ENCODE peak calls at places on chromosome 10, in seven cellular contexts. N is AG10803, W is uterus, L is breast epithelium, G is heart left ventricle, M is cardiac fibroblast, Z is BJ. Q is an unnamed sample.

GRCh38 chr10:22805304-22805703 is 90.9 kb upstream of the PIP4K2A start:
- DNase-seq in N (peak; percentile 79), W (no peak), L (no peak), G (no peak), M (peak; percentile 39), Z (no peak), Q (no peak)

GRCh38 chr10:34641913-34642558 is 173.1 kb downstream of the PARD3 start:
- DNase-seq in N (no peak), W (no peak), L (no peak), G (no peak), M (no peak), Z (no peak), Q (no peak)

GRCh38 chr10:126576336-126576735 is 94.2 kb downstream of the C10orf90 start:
- DNase-seq in N (no peak), W (no peak), L (no peak), G (no peak), M (no peak), Z (no peak), Q (no peak)

GRCh38 chr10:132674311-132674710 is 111.6 kb downstream of the NKX6-2 start:
- DNase-seq in N (peak; percentile 22), W (no peak), L (peak; percentile 25), G (no peak), M (no peak), Z (no peak), Q (no peak)

GRCh38 chr10:76336213-76336963 is 905.0 kb downstream of the LRMDA start:
- DNase-seq in N (no peak), W (peak; percentile 79), L (no peak), G (peak; percentile 30), M (peak; percentile 31), Z (no peak), Q (no peak)

GRCh38 chr10:28367865-28368541 is 65.1 kb upstream of the MPP7 start:
- DNase-seq in N (no peak), W (no peak), L (no peak), G (peak; percentile 31), M (no peak), Z (no peak), Q (peak; percentile 53)

GRCh38 chr10:18397886-18398285 is 253.5 kb downstream of the NSUN6 start:
- DNase-seq in N (no peak), W (no peak), L (no peak), G (no peak), M (no peak), Z (no peak), Q (no peak)

GRCh38 chr10:130541090-130541489 is 404.9 kb downstream of the GLRX3 start:
- DNase-seq in N (no peak), W (no peak), L (no peak), G (no peak), M (no peak), Z (no peak), Q (no peak)

GRCh38 chr10:8392216-8392615 is 337.7 kb downstream of the GATA3 start:
- DNase-seq in N (peak; percentile 2), W (no peak), L (no peak), G (no peak), M (peak; percentile 32), Z (peak; percentile 65), Q (no peak)

GRCh38 chr10:128018236-128018635 is 108.0 kb downstream of the MKI67 start:
- DNase-seq in N (peak; percentile 8), W (no peak), L (no peak), G (no peak), M (peak; percentile 46), Z (no peak), Q (no peak)

GRCh38 chr10:91856637-91857036 is 52.6 kb downstream of the FGFBP3 start:
- DNase-seq in N (no peak), W (no peak), L (no peak), G (no peak), M (peak; percentile 36), Z (no peak), Q (no peak)
- TF ChIP-seq CTCF in N (peak; percentile 40), W (no peak), L (no peak), G (no peak), M (peak; percentile 34), Z (peak; percentile 34), Q (peak; percentile 19)

GRCh38 chr10:50621981-50622496 is 1.7 kb downstream of the SGMS1 start:
- DNase-seq in N (peak; percentile 96), W (peak; percentile 99), L (peak; percentile 88), G (peak; percentile 98), M (peak; percentile 98), Z (peak; percentile 76), Q (peak; percentile 69)
- TF ChIP-seq CTCF in N (no peak), W (no peak), L (no peak), G (no peak), M (no peak), Z (peak; percentile 19), Q (peak; percentile 25)

DNA sequence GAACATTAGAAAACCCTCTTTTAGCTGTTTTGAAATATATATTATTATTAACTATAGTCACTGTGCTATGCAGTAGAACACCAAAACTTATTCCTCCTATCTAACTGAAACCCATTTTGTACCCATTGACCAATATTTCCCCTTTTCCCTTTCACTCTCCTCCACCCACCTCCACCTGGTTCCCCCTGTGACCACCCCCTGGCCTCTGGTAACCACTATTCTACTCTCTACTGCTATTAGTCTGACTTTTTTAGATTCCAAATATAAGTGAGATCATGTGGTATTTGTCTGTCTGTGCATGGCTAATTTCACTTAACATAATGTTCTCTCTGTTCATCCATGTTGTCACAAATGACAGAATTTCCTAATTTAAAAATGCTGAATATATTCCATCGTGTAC is 18.7 kb downstream of the TBC1D12 start:
- DNase-seq in N (no peak), W (no peak), L (no peak), G (no peak), M (no peak), Z (no peak), Q (no peak)
- TF ChIP-seq CTCF in N (no peak), W (no peak), L (no peak), G (no peak), M (no peak), Z (no peak), Q (no peak)

DNA sequence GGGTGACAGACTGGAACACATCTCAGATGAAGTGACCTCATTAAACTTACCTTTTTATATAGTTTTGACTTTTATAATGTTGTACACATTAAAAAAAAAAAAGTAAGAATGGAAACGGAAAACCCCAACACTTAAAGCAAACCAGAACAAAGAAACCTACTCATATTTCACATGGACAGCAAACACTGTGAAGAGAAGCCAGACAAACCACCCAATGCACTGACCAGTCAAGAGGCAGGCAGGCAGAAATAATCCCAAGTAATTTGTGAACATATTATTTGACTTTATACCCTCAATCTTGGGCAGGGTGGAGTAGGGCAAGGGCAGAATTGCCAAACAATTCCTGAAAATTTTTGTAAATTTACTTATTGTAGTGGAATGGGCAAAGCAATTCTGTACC is 39.8 kb downstream of the WAPL start:
- DNase-seq in N (no peak), W (no peak), L (no peak), G (no peak), M (no peak), Z (no peak), Q (no peak)
- TF ChIP-seq CTCF in N (no peak), W (no peak), L (no peak), G (no peak), M (no peak), Z (no peak), Q (no peak)

GRCh38 chr10:100826661-100826982 is 81.2 kb downstream of the PAX2 start:
- DNase-seq in N (no peak), W (no peak), L (no peak), G (no peak), M (no peak), Z (no peak), Q (no peak)

GRCh38 chr10:100827819-100828743 is 82.7 kb downstream of the PAX2 start:
- DNase-seq in N (no peak), W (no peak), L (peak; percentile 57), G (no peak), M (no peak), Z (no peak), Q (peak; percentile 78)

GRCh38 chr10:100825946-100826660 is 80.7 kb downstream of the PAX2 start:
- DNase-seq in N (no peak), W (no peak), L (peak; percentile 49), G (no peak), M (no peak), Z (no peak), Q (peak; percentile 62)

GRCh38 chr10:100828744-100829102 is 83.3 kb downstream of the PAX2 start:
- DNase-seq in N (no peak), W (no peak), L (no peak), G (no peak), M (no peak), Z (no peak), Q (peak; percentile 76)

DNA sequence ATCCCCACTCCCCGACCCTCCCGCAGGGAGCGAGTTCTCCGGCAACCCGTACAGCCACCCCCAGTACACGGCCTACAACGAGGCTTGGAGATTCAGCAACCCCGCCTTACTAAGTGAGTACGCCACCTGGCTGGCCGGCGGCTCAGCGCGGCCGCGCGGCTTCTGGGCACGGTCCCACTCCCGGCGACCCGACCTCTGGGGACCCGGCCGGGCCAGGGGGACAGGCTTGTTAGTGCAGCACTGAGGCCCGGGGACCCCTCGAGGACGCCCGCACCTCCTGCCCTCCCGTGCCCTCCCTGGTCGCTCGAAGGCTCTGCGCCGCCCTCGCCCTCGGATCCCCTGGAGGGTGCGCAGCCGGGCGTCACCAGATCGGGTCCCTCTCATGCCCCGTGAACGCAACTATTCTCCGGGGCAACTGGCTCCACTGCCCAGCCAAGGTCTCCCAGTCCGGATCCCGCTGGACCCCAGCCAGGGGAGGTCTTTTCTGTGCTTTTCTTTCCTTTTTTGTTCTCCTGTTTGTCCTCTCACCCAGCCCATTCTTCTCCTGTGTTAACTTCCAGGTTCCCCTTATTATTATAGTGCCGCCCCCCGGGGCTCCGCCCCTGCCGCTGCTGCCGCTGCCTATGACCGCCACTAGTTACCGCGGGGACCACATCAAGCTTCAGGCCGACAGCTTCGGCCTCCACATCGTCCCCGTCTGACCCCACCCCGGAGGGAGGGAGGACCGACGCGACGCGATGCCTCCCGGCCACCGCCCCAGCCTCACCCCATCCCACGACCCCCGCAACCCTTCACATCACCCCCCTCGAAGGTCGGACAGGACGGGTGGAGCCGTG is 81.8 kb downstream of the PAX2 start:
- DNase-seq in N (no peak), W (no peak), L (peak; percentile 52), G (no peak), M (no peak), Z (no peak), Q (peak; percentile 74)
- TF ChIP-seq CTCF in N (no peak), W (no peak), L (no peak), G (no peak), M (no peak), Z (no peak), Q (peak; percentile 23)

DNA sequence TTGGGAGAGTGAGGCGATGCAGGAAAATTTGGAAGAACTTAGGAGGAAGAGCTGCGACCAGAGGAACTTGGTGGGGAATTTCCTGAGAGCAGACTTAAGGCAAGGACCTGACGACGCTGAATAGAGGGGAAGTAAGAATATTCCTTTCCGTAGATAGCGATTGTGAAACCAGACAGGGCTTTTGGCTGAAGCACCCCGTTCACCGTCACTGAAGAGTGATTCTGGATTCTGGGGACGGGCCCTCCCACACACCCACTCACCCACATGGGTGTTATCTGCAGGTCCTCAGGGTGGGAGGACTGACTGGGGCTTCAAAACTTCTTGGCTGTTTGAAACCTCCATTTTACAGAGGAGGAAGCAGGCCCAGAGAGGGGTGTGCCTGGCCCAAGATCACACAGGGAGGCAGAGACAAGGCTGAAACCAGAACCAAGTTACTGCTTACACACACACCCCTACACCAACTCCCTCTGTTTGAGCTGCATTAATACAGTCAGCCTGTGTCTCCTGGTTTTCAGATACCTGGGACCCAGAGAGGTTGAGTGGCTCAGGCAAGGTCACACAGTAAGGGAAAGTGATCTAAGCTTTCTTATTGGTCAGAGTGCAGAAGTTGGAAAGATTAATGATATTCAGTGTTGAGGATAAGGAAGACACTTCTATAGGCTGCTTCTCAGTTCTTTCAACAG is 37.2 kb upstream of the CDH23 start:
- DNase-seq in N (no peak), W (peak; percentile 93), L (no peak), G (no peak), M (peak; percentile 63), Z (no peak), Q (peak; percentile 82)
- TF ChIP-seq CTCF in N (no peak), W (no peak), L (no peak), G (no peak), M (no peak), Z (no peak), Q (no peak)

GRCh38 chr10:78359641-78360091 is 326.0 kb downstream of the RPS24 start:
- DNase-seq in N (no peak), W (peak; percentile 72), L (no peak), G (no peak), M (no peak), Z (no peak), Q (no peak)
- TF ChIP-seq CTCF in N (no peak), W (no peak), L (no peak), G (no peak), M (no peak), Z (no peak), Q (no peak)

Q was measured in GM13976.